ENCODE peak calls at places on chromosomes 11 and 22, in five cellular contexts. F is ovary; E is CD4-positive, CD25-positive, alpha-beta regulatory T cell; C is SK-N-SH; J is GM12865. H is an unnamed sample.

GRCh38 chr11:82494988-82495432 is 238.7 kb downstream of the FAM181B start:
- DNase-seq in E (no peak), F (no peak), C (peak), J (peak), H (peak)

GRCh38 chr22:30079952-30080533 is at the start of gene HORMAD2:
- DNase-seq in F (no peak), C (no peak), J (peak), E (no peak), H (no peak)

GRCh38 chr11:77086521-77087472 is 15.8 kb upstream of the OMP start:
- DNase-seq in F (peak), E (no peak), J (no peak), C (no peak), H (no peak)

GRCh38 chr11:125593113-125593761 is 585 bp downstream of the STT3A start:
- DNase-seq in C (no peak), E (no peak), J (peak), F (no peak), H (no peak)

GRCh38 chr11:78251083-78251699 is 62.5 kb downstream of the USP35 start:
- DNase-seq in C (no peak), J (no peak), E (no peak), F (no peak), H (no peak)

GRCh38 chr22:30542811-30543188 is 3.7 kb downstream of the SEC14L6 start:
- DNase-seq in C (no peak), E (no peak), J (no peak), F (no peak), H (no peak)

GRCh38 chr11:130775306-130776043 is 140.8 kb downstream of the SNX19 start:
- DNase-seq in F (no peak), E (no peak), J (no peak), C (no peak), H (no peak)

GRCh38 chr11:61947486-61948210 is 2.5 kb upstream of the BEST1 start:
- DNase-seq in E (peak), J (peak), C (peak), F (peak), H (peak)

GRCh38 chr11:59010693-59011092 is 71.4 kb downstream of the GLYATL1 start:
- DNase-seq in F (no peak), C (no peak), J (no peak), E (no peak), H (no peak)

GRCh38 chr11:66851698-66852465 is 5.0 kb upstream of the LRFN4 start:
- DNase-seq in J (peak), E (no peak), C (peak), F (peak), H (peak)

GRCh38 chr22:40193429-40194421 is 16.0 kb downstream of the TNRC6B start:
- DNase-seq in J (no peak), F (no peak), E (no peak), C (no peak), H (no peak)

GRCh38 chr11:17267576-17267975 is 9.0 kb upstream of the NUCB2 start:
- DNase-seq in E (no peak), F (no peak), J (peak), C (no peak), H (peak)

GRCh38 chr11:57648791-57649735 is 649 bp downstream of the YPEL4 start:
- DNase-seq in J (no peak), C (peak), F (peak), E (no peak), H (no peak)

GRCh38 chr11:64519541-64519940 is 71.5 kb upstream of the SLC22A12 start:
- DNase-seq in F (no peak), J (no peak), C (no peak), E (no peak), H (no peak)

GRCh38 chr11:14454861-14455632 is 44.6 kb downstream of the COPB1 start:
- DNase-seq in J (peak), C (peak), F (no peak), E (peak), H (peak)

GRCh38 chr11:124869856-124870387 is 4.7 kb downstream of the ROBO3 start:
- DNase-seq in J (no peak), C (no peak), E (no peak), F (no peak), H (no peak)

GRCh38 chr22:49025791-49026475 is 801.7 kb downstream of the BRD1 start:
- DNase-seq in J (no peak), F (no peak), E (no peak), C (no peak), H (no peak)

GRCh38 chr22:24146190-24146616 is 35.1 kb upstream of the SUSD2 start:
- DNase-seq in J (peak), F (peak), C (peak), E (peak), H (peak)

GRCh38 chr11:12900496-12900895 is 108.6 kb upstream of the RASSF10 start:
- DNase-seq in E (no peak), C (no peak), F (no peak), J (no peak), H (no peak)

GRCh38 chr11:22634897-22635629 is 9.4 kb upstream of the FANCF start:
- DNase-seq in F (peak), E (no peak), J (no peak), C (no peak), H (peak)

GRCh38 chr11:128691802-128692749 is 1.8 kb upstream of the FLI1 start:
- DNase-seq in F (no peak), E (no peak), J (no peak), C (peak), H (no peak)

GRCh38 chr11:57980201-57980600 is 43.5 kb upstream of the OR9Q1 start:
- DNase-seq in J (no peak), E (no peak), C (no peak), F (no peak), H (no peak)

GRCh38 chr11:62179995-62180394 is 10.0 kb upstream of the SCGB1D1 start:
- DNase-seq in F (no peak), J (no peak), E (no peak), C (no peak), H (no peak)

GRCh38 chr11:114183041-114183511 is 113.1 kb upstream of the NNMT start:
- DNase-seq in C (no peak), F (no peak), J (no peak), E (peak), H (peak)

GRCh38 chr11:75233688-75234295 is 6.8 kb upstream of the TPBGL start:
- DNase-seq in J (peak), C (no peak), E (no peak), F (no peak), H (peak)

GRCh38 chr11:79244175-79244804 is 196.5 kb downstream of the TENM4 start:
- DNase-seq in J (no peak), F (no peak), C (no peak), E (no peak), H (no peak)

GRCh38 chr11:32531528-32531927 is 52.1 kb upstream of the EIF3M start:
- DNase-seq in E (no peak), F (no peak), J (no peak), C (no peak), H (no peak)

GRCh38 chr11:134372536-134372935 is 39.5 kb downstream of the B3GAT1 start:
- DNase-seq in F (no peak), E (no peak), C (no peak), J (peak), H (no peak)

GRCh38 chr22:50422961-50423815 is 51.6 kb downstream of the SBF1 start:
- DNase-seq in C (no peak), E (no peak), F (peak), J (no peak), H (no peak)

GRCh38 chr11:110564676-110565343 is 135.1 kb downstream of the FDX1 start:
- DNase-seq in J (no peak), F (no peak), E (no peak), C (no peak), H (no peak)

GRCh38 chr11:19962053-19962794 is 198.1 kb downstream of the DBX1 start:
- DNase-seq in J (no peak), E (no peak), F (no peak), C (no peak), H (no peak)

GRCh38 chr11:126476256-126476970 is 120.9 kb downstream of the ST3GAL4 start:
- DNase-seq in J (no peak), F (no peak), E (no peak), C (peak), H (no peak)

DNA sequence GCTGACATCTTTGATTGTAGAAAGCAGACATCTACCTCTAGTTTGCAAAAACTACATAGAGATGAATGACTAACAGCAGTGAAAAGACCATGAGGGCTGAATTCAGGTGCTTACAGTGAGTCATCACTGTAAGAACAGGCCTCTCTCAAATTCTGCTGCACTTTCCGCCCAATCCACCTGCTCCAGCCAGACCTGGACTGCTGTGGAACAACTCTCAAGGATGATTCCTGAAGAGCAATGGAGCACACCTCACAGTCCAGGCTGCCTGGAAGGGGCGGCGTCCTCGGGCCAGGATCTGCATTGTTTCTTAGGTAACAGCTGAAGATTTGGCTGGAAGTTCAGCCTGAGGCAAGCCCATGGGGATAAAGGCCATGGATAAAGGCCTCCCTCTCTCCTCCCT is 15.1 kb downstream of the APOL2 start:
- DNase-seq in C (no peak), F (no peak), E (no peak), J (no peak), H (no peak)
- H3K4me3 ChIP-seq in C (no peak), F (no peak), E (no peak), J (no peak), H (no peak)

DNA sequence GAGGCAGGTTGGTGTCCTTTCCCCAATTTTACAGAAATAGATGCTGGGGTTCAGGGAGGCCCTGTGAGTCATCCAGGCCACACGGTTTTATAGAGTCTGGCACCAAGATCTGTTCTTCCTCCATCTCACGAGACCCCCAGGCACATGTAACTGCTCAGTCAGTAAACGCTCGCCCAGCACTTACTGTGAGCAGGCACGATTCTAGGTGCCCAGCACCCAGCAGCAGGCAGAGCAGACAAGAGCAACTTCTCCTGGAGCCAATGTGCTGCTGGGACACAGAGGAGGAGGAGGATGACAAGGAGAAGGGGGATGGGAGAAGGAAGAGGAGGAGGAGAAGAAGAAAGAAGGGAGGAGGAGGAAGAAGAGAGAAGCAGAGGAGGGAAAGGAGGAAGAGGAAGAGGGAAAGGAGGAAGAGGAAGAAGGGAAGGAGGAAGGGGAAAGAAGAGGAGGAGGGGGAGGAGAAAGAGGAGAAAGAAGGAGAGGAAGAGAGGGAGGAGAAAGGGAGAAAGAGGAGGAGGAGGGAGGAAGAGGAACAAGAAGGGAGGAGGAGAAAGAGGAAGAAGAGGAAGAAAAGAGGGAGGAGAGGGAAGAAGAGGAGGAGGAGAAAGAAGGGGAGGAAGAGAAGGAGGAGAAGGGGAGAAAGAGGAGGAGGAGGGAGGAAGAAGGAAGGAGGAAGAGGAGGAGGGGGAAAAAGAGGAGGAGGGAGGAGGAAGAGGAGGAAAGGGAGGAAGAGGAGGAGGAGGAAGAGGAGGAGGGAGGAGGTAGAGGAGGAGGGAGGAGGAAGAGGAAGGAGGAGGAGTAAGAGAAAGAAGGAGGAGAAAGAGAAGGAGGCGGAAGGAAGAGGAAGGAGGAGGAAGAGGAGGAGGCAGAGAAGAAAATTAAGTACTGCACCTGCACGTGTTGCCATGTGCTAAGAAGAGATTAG is 77.6 kb upstream of the RTL6 start:
- DNase-seq in F (no peak), E (no peak), C (peak), J (no peak), H (no peak)
- H3K4me3 ChIP-seq in F (no peak), E (no peak), C (no peak), J (no peak), H (no peak)

GRCh38 chr22:37746366-37747089 is 49.7 kb downstream of the TRIOBP start:
- DNase-seq in E (peak), C (peak), J (peak), F (peak), H (no peak)

GRCh38 chr22:37742374-37743092 is 45.7 kb downstream of the TRIOBP start:
- DNase-seq in F (peak), C (no peak), J (no peak), E (no peak), H (no peak)

GRCh38 chr22:37745548-37746365 is 48.9 kb downstream of the TRIOBP start:
- DNase-seq in E (peak), F (peak), J (peak), C (peak), H (peak)

GRCh38 chr22:37747090-37747714 is 50.4 kb downstream of the TRIOBP start:
- DNase-seq in C (peak), E (no peak), J (peak), F (peak), H (no peak)

GRCh38 chr22:37744589-37744988 is 47.7 kb downstream of the TRIOBP start:
- DNase-seq in E (no peak), C (no peak), F (no peak), J (no peak), H (no peak)
- H3K4me3 ChIP-seq in E (no peak), C (no peak), F (no peak), J (no peak), H (no peak)

GRCh38 chr11:102081313-102081712 is 28.9 kb upstream of the YAP1 start:
- DNase-seq in C (no peak), F (no peak), J (no peak), E (no peak), H (no peak)
- H3K4me3 ChIP-seq in C (no peak), F (no peak), J (no peak), E (no peak), H (no peak)

DNA sequence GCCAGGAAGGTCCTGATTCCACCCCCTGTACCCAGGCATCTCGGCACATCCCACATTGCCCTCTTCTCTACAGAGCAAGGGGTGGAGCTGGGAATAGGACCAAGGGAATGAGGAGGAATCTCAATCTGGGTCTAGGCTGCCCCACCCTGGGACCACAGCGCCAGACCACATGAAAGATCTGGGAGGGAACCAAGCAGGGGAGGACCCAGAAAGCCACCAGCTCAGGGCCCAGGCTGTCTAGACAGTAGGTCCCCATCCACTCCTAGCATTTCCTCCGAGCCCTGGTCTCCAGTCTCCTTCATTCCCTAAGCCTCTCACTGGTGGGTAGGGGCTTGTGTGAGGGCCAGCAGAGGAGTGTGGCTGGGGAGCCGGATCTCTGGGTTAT is 11.6 kb downstream of the PHLDB1 start:
- DNase-seq in E (no peak), F (peak), C (no peak), J (no peak), H (no peak)
- H3K4me3 ChIP-seq in E (no peak), F (no peak), C (peak), J (no peak), H (no peak)

GRCh38 chr22:18048041-18048440 is 23.7 kb upstream of the MICAL3 start:
- DNase-seq in E (no peak), F (no peak), J (no peak), C (no peak), H (no peak)
- H3K4me3 ChIP-seq in E (no peak), F (no peak), J (no peak), C (no peak), H (no peak)

H was measured in Jurkat, Clone E6-1.